ENCODE peak calls at places on chromosomes 5 and 9, in seven cellular contexts. I is A549, S is lung, F is foreskin keratinocyte, A is substantia nigra, Q is GM23248, P is fibroblast of lung. H is an unnamed sample.

GRCh38 chr9:93681316-93682154 is 105.2 kb downstream of the PHF2 start:
- DNase-seq in I (no peak), S (peak; percentile 26), F (no peak), A (no peak), Q (no peak), P (no peak), H (no peak)

GRCh38 chr5:118371973-118372650 is 616.2 kb downstream of the DTWD2 start:
- DNase-seq in I (no peak), S (no peak), F (no peak), A (no peak), Q (no peak), P (no peak), H (no peak)

GRCh38 chr5:1725641-1726468 is 73.8 kb downstream of the MRPL36 start:
- DNase-seq in I (no peak), S (no peak), F (no peak), A (no peak), Q (no peak), P (no peak), H (no peak)

GRCh38 chr5:5598547-5599113 is 176.2 kb downstream of the ICE1 start:
- DNase-seq in I (no peak), S (no peak), F (no peak), A (no peak), Q (no peak), P (no peak), H (peak; percentile 14)

GRCh38 chr5:32760091-32760509 is 49.0 kb downstream of the NPR3 start:
- DNase-seq in I (peak; percentile 41), S (no peak), F (no peak), A (no peak), Q (peak; percentile 93), P (peak; percentile 92), H (peak; percentile 20)

GRCh38 chr5:74947961-74948613 is 81.9 kb upstream of the FAM169A start:
- DNase-seq in I (no peak), S (no peak), F (no peak), A (no peak), Q (peak; percentile 8), P (peak; percentile 9), H (no peak)

GRCh38 chr9:8696536-8696935 is 897.0 kb upstream of the DMAC1 start:
- DNase-seq in I (no peak), S (no peak), F (no peak), A (no peak), Q (no peak), P (no peak), H (no peak)

GRCh38 chr5:756865-757345 is 27.6 kb downstream of the ZDHHC11B start:
- DNase-seq in I (no peak), S (peak; percentile 76), F (no peak), A (no peak), Q (peak; percentile 12), P (no peak), H (no peak)

GRCh38 chr5:73204733-73205132 is 31.7 kb downstream of the TMEM174 start:
- DNase-seq in I (no peak), S (no peak), F (no peak), A (no peak), Q (no peak), P (no peak), H (no peak)

GRCh38 chr9:13064060-13064459 is 215.4 kb downstream of the MPDZ start:
- DNase-seq in I (no peak), S (no peak), F (no peak), A (no peak), Q (no peak), P (no peak), H (no peak)

GRCh38 chr9:75083188-75083976 is 4.6 kb downstream of the NMRK1 start:
- DNase-seq in I (no peak), S (peak; percentile 52), F (no peak), A (peak; percentile 11), Q (no peak), P (no peak), H (peak; percentile 22)

GRCh38 chr9:95089916-95090791 is 227.4 kb downstream of the FANCC start:
- DNase-seq in I (no peak), S (no peak), F (no peak), A (no peak), Q (peak; percentile 34), P (no peak), H (no peak)

GRCh38 chr5:73278693-73279092 is 105.7 kb downstream of the TMEM174 start:
- DNase-seq in I (no peak), S (peak; percentile 61), F (peak; percentile 90), A (no peak), Q (no peak), P (no peak), H (peak; percentile 63)

GRCh38 chr9:118059520-118060278 is 355.5 kb downstream of the TLR4 start:
- DNase-seq in I (no peak), S (no peak), F (no peak), A (peak; percentile 1), Q (peak; percentile 32), P (peak; percentile 10), H (no peak)

GRCh38 chr5:115962565-115963402 is 509 bp downstream of the LVRN start:
- DNase-seq in I (no peak), S (no peak), F (no peak), A (no peak), Q (peak; percentile 72), P (peak; percentile 33), H (no peak)

GRCh38 chr5:140072812-140073211 is 29.7 kb upstream of the NRG2 start:
- DNase-seq in I (no peak), S (no peak), F (no peak), A (no peak), Q (no peak), P (no peak), H (no peak)

GRCh38 chr5:138282918-138283742 is 8.7 kb upstream of the GFRA3 start:
- DNase-seq in I (peak; percentile 44), S (peak; percentile 33), F (peak; percentile 24), A (peak; percentile 4), Q (peak; percentile 67), P (peak; percentile 51), H (no peak)

GRCh38 chr9:114513952-114514267 is 8.6 kb upstream of the WHRN start:
- DNase-seq in I (no peak), S (no peak), F (no peak), A (no peak), Q (no peak), P (no peak), H (no peak)

GRCh38 chr9:35793461-35793860 is 2.1 kb downstream of the NPR2 start:
- DNase-seq in I (no peak), S (no peak), F (no peak), A (no peak), Q (peak; percentile 28), P (no peak), H (no peak)

GRCh38 chr9:26205316-26205715 is 527.1 kb upstream of the TUSC1 start:
- DNase-seq in I (no peak), S (no peak), F (no peak), A (no peak), Q (no peak), P (peak; percentile 10), H (no peak)

GRCh38 chr9:131037336-131038255 is 28.6 kb downstream of the LAMC3 start:
- DNase-seq in I (no peak), S (no peak), F (no peak), A (no peak), Q (peak; percentile 46), P (no peak), H (no peak)

GRCh38 chr5:143201589-143201988 is 201.9 kb downstream of the NR3C1 start:
- DNase-seq in I (no peak), S (no peak), F (no peak), A (no peak), Q (peak; percentile 43), P (no peak), H (no peak)

GRCh38 chr5:80711938-80712337 is 57.2 kb upstream of the DHFR start:
- DNase-seq in I (peak; percentile 31), S (no peak), F (no peak), A (peak; percentile 1), Q (peak; percentile 39), P (peak; percentile 19), H (no peak)

GRCh38 chr9:21711504-21711903 is 90.9 kb upstream of the MTAP start:
- DNase-seq in I (no peak), S (no peak), F (peak; percentile 93), A (no peak), Q (peak; percentile 83), P (peak; percentile 76), H (peak; percentile 91)

GRCh38 chr9:12776775-12777055 is 1.9 kb downstream of the LURAP1L start:
- DNase-seq in I (no peak), S (no peak), F (peak; percentile 54), A (no peak), Q (peak; percentile 73), P (peak; percentile 72), H (no peak)

GRCh38 chr5:56757077-56757476 is 58.3 kb upstream of the MAP3K1 start:
- DNase-seq in I (no peak), S (no peak), F (no peak), A (no peak), Q (peak; percentile 53), P (no peak), H (peak; percentile 20)

GRCh38 chr5:176639981-176640380 is 7.3 kb upstream of the TSPAN17 start:
- DNase-seq in I (no peak), S (no peak), F (no peak), A (peak; percentile 50), Q (peak; percentile 66), P (no peak), H (no peak)

GRCh38 chr5:112957970-112958773 is 18.4 kb upstream of the DCP2 start:
- DNase-seq in I (peak; percentile 81), S (peak; percentile 67), F (peak; percentile 64), A (no peak), Q (peak; percentile 98), P (peak; percentile 96), H (peak; percentile 74)
- H3K27ac ChIP-seq in I (peak overlapping the region; percentile 78), S (no peak overlapping the region), F (no peak overlapping the region), A (no peak overlapping the region), Q (no peak overlapping the region), P (no peak overlapping the region), H (no peak overlapping the region)

DNA sequence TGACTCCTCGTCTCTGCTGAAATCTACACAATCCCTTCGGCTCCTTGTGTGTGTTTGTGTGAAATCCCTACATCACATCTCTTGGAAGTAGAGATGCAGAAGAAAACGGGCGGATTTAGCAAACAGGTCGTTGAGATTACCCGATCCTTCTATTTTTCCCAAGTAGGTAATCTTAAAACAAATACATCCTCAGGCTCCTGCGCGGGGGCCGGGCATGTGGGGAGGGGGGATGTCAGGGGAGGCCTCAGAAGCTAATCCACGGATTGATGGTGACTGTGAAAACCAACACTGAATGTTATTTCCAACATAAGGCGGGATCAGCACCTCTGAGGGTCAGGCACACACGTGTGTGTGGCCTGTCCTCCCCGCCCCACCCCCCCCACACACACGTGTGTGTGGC is 137.8 kb downstream of the ROR2 start:
- DNase-seq in I (no peak), S (no peak), F (no peak), A (no peak), Q (no peak), P (no peak), H (no peak)
- H3K27ac ChIP-seq in I (no peak overlapping the region), S (no peak overlapping the region), F (no peak overlapping the region), A (no peak overlapping the region), Q (no peak overlapping the region), P (no peak overlapping the region), H (no peak overlapping the region)

GRCh38 chr9:70197384-70198039 is 61.3 kb upstream of the SMC5 start:
- DNase-seq in I (no peak), S (no peak), F (no peak), A (no peak), Q (no peak), P (no peak), H (no peak)
- H3K27ac ChIP-seq in I (no peak overlapping the region), S (no peak overlapping the region), F (no peak overlapping the region), A (no peak overlapping the region), Q (no peak overlapping the region), P (no peak overlapping the region), H (no peak overlapping the region)

GRCh38 chr9:111599948-111600343 is 499 bp upstream of the PTGR1 start:
- DNase-seq in I (no peak), S (no peak), F (no peak), A (no peak), Q (no peak), P (no peak), H (no peak)
- H3K27ac ChIP-seq in I (peak overlapping the region; percentile 92), S (peak overlapping the region; percentile 93), F (peak overlapping the region; percentile 22), A (no peak overlapping the region), Q (peak overlapping the region; percentile 90), P (peak overlapping the region; percentile 81), H (peak overlapping the region; percentile 69)

H was measured in epithelial cell of prostate.